ENCODE peak calls at places on chromosomes 12 and 14, in seven cellular contexts. H is esophagus squamous epithelium, U is left ventricle myocardium inferior, C is K562, R is prostate gland, J is mammary epithelial cell, S is HepG2. I is an unnamed sample. For H3K4me1, the result is how much of the 10 kb centered on the place peaks cover.

GRCh38 chr14:53218161-53218560 is 65.0 kb upstream of the DDHD1 start:
- DNase-seq in H (no peak), S (no peak), C (no peak), U (no peak), J (no peak), R (no peak), I (no peak)

GRCh38 chr14:79740043-79740442 is 471.3 kb downstream of the DIO2 start:
- DNase-seq in H (no peak), J (no peak), U (no peak), C (no peak), R (no peak), S (no peak), I (no peak)

GRCh38 chr14:24233538-24233866 is 773 bp downstream of the GMPR2 start:
- DNase-seq in J (peak), C (no peak), H (no peak), R (no peak), U (no peak), S (peak), I (no peak)

GRCh38 chr12:57941165-57941894 is at the start of gene ATP23:
- DNase-seq in H (peak), C (peak), U (peak), S (peak), J (peak), R (peak), I (peak)

GRCh38 chr14:36520601-36521525 is 831 bp upstream of the NKX2-1 start:
- DNase-seq in S (peak), H (no peak), J (peak), C (peak), U (no peak), R (no peak), I (peak)

GRCh38 chr12:115468087-115468510 is 784.1 kb upstream of the TBX3 start:
- DNase-seq in J (peak), R (no peak), S (peak), C (no peak), H (no peak), U (no peak), I (peak)

GRCh38 chr12:95721320-95721719 is 69.2 kb downstream of the NTN4 start:
- DNase-seq in U (no peak), C (no peak), J (peak), H (no peak), S (no peak), R (peak), I (no peak)

GRCh38 chr12:116159175-116159574 is 118.3 kb downstream of the MED13L start:
- DNase-seq in H (no peak), J (no peak), S (peak), C (no peak), R (no peak), U (no peak), I (peak)

GRCh38 chr14:97456958-97457357 is 659.8 kb downstream of the VRK1 start:
- DNase-seq in S (no peak), R (no peak), C (no peak), J (no peak), U (no peak), H (no peak), I (peak)

GRCh38 chr12:11508699-11509098 is 113.3 kb upstream of the PRB2 start:
- DNase-seq in J (peak), R (no peak), C (no peak), S (no peak), U (no peak), H (no peak), I (no peak)

GRCh38 chr12:80472912-80473500 is 29.0 kb downstream of the PTPRQ start:
- DNase-seq in R (no peak), C (no peak), H (no peak), U (no peak), J (peak), S (peak), I (peak)

GRCh38 chr12:28378749-28379148 is 188.5 kb downstream of the CCDC91 start:
- DNase-seq in U (no peak), H (no peak), C (no peak), S (no peak), J (peak), R (peak), I (no peak)

GRCh38 chr14:32331227-32331597 is 2.1 kb downstream of the AKAP6 start:
- DNase-seq in H (no peak), S (no peak), R (no peak), C (peak), J (no peak), U (no peak), I (no peak)

GRCh38 chr14:51398898-51399297 is 158.9 kb downstream of the TMX1 start:
- DNase-seq in U (no peak), H (no peak), R (no peak), J (peak), S (no peak), C (no peak), I (no peak)

GRCh38 chr12:111056618-111057521 is 136.5 kb upstream of the MYL2 start:
- DNase-seq in J (no peak), S (no peak), H (no peak), C (peak), R (no peak), U (no peak), I (no peak)

GRCh38 chr12:47822386-47822785 is 2.7 kb upstream of the HDAC7 start:
- DNase-seq in S (no peak), C (no peak), R (no peak), J (no peak), H (no peak), U (no peak), I (no peak)

GRCh38 chr14:21300892-21301291 is 21.0 kb downstream of the RPGRIP1 start:
- DNase-seq in H (no peak), R (no peak), C (peak), S (no peak), U (peak), J (no peak), I (peak)

GRCh38 chr12:96063046-96063445 is 27.7 kb upstream of the LTA4H start:
- DNase-seq in U (no peak), S (no peak), H (no peak), C (no peak), J (no peak), R (no peak), I (no peak)

GRCh38 chr12:685388-685787 is 22.1 kb upstream of the NINJ2 start:
- DNase-seq in J (peak), R (no peak), S (no peak), C (no peak), U (no peak), H (no peak), I (no peak)

GRCh38 chr12:75322464-75322863 is 7.7 kb downstream of the CAPS2 start:
- DNase-seq in U (no peak), C (no peak), J (no peak), R (no peak), H (no peak), S (no peak), I (no peak)

GRCh38 chr14:68986926-68987652 is 8.0 kb upstream of the ACTN1 start:
- DNase-seq in S (no peak), R (no peak), C (no peak), U (no peak), H (no peak), J (peak), I (no peak)

GRCh38 chr14:53389207-53389606 is 236.1 kb upstream of the DDHD1 start:
- DNase-seq in J (peak), H (no peak), U (no peak), S (no peak), C (no peak), R (no peak), I (no peak)

GRCh38 chr12:105257321-105257728 is 21.4 kb upstream of the APPL2 start:
- DNase-seq in C (no peak), U (no peak), H (no peak), J (peak), R (no peak), S (no peak), I (no peak)

GRCh38 chr12:131101703-131102492 is 148.2 kb downstream of the ADGRD1 start:
- DNase-seq in U (no peak), J (no peak), C (no peak), H (no peak), S (no peak), R (no peak), I (no peak)

GRCh38 chr12:505221-505620 is 45.5 kb downstream of the B4GALNT3 start:
- DNase-seq in U (no peak), H (no peak), S (no peak), R (no peak), C (no peak), J (no peak), I (no peak)

GRCh38 chr12:65300679-65301349 is 22.3 kb downstream of the MSRB3 start:
- DNase-seq in S (peak), H (no peak), J (peak), R (no peak), C (peak), U (no peak), I (peak)

GRCh38 chr14:49962616-49963015 is 69.7 kb downstream of the ARF6 start:
- DNase-seq in H (no peak), R (peak), U (no peak), C (peak), J (peak), S (no peak), I (no peak)

GRCh38 chr12:67590122-67590795 is 58.3 kb upstream of the DYRK2 start:
- DNase-seq in R (no peak), S (no peak), J (peak), H (no peak), C (no peak), U (no peak), I (no peak)

GRCh38 chr12:18165889-18166288 is 75.9 kb upstream of the RERGL start:
- DNase-seq in J (no peak), R (no peak), S (no peak), C (no peak), H (no peak), U (no peak), I (no peak)

GRCh38 chr12:27396416-27396815 is 50.1 kb upstream of the SMCO2 start:
- DNase-seq in R (no peak), H (no peak), S (no peak), J (no peak), C (no peak), U (no peak), I (no peak)

GRCh38 chr12:98416845-98417244 is 98.5 kb upstream of the TMPO start:
- DNase-seq in S (no peak), J (peak), U (no peak), R (no peak), C (no peak), H (no peak), I (no peak)

GRCh38 chr12:46362895-46363581 is 9.5 kb downstream of the SLC38A2 start:
- DNase-seq in R (no peak), S (no peak), H (no peak), C (no peak), J (no peak), U (no peak), I (no peak)

GRCh38 chr12:123237646-123238329 is 4.6 kb downstream of the MTRFR start:
- DNase-seq in U (peak), C (peak), S (peak), J (peak), R (peak), H (no peak), I (peak)
- H3K4me1 ChIP-seq in U (half or more), C (under half), S (under half), J (under half), R (under half), H (under half), I (under half)

DNA sequence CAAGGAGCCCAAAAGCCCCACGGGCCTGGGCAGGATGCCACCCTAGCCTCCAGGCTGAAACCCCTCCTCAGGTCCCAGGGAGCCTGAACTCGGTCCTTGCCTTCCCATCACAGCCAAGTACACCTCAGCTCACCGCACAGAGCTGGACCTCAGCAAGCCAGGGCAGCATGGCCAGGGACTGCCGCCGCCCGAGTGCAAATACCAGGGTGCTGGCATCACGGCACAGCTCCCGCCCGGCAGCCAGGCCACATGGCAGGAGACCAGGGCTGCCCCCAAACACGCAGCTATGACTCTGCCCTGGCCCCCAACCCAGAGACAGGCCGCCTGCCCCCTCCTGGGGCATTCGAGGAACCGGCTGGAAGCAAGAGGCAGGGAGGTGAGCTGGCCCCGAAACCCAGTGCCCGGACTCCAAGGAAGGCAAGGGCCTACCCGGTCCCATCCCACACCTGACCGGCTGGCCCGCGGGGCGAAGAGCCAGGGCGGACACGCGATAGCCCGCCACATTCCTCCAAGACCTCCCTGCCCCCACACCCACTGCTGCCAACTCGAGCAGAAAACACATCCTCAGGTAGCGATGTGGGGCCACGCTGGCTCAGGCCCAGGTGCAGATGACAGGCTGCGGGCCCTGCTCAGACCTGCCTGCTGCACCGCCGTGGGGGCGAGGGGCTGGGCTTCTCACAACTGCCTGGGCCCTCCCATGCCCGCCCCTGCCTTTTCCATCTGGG is 2.7 kb downstream of the JAG2 start:
- DNase-seq in S (no peak), U (no peak), J (peak), C (no peak), R (peak), H (no peak), I (no peak)
- H3K4me3 ChIP-seq in S (no peak), U (peak), J (peak), C (no peak), R (peak), H (peak), I (no peak)

GRCh38 chr14:57725399-57726077 is 140.4 kb downstream of the SLC35F4 start:
- DNase-seq in S (peak), H (no peak), J (peak), R (no peak), C (no peak), U (no peak), I (peak)
- TF ChIP-seq CTCF in S (no peak), H (no peak), J (no peak), R (no peak), C (no peak), U (no peak), I (no peak)

DNA sequence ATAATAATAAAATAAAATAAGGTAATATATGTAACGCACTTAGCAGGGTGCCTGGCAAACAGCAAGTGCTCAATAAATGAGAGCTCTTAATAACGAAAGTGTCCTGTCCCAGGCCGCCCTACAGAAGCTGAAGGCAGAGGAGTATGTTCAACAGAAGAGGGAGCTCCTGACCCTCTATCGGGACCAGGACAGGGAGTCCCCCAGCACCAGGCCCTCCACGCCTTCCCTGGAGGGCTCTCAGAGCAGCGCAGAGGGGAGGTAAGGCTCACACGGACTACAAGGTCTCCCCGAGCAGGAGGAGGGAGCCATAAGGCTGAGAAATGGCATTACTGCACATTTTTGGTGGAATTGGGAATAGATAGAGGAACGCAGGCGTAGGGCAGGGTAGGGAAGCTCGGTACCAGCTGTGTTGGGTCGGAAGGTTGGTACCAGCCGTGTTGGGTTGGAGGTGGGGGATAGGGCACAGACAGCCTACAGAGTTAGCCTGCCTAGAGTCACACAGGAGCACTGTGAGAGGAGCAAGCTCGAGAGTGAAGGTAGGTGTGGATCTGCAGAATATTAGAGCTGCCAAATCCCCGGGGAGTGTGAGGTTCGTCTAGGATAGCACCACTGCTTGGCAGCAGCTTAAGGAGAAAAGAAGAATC is 15.4 kb downstream of the TNFRSF1A start:
- DNase-seq in C (peak), H (no peak), S (peak), R (no peak), U (peak), J (no peak), I (peak)
- H3K4me1 ChIP-seq in C (under half), H (half or more), S (under half), R (under half), U (half or more), J (under half), I (under half)

GRCh38 chr12:120230326-120230973 is 29.5 kb upstream of the RPLP0 start:
- DNase-seq in S (peak), J (peak), U (peak), R (peak), C (peak), H (no peak), I (peak)

GRCh38 chr12:120230974-120231315 is 30.0 kb upstream of the RPLP0 start:
- DNase-seq in S (no peak), C (no peak), J (no peak), H (no peak), U (no peak), R (no peak), I (no peak)

GRCh38 chr12:120229071-120229582 is 28.2 kb upstream of the RPLP0 start:
- DNase-seq in C (peak), J (peak), R (no peak), S (peak), H (no peak), U (no peak), I (peak)

GRCh38 chr12:120229583-120230325 is 28.8 kb upstream of the RPLP0 start:
- DNase-seq in R (no peak), U (no peak), J (peak), H (no peak), C (no peak), S (no peak), I (peak)

DNA sequence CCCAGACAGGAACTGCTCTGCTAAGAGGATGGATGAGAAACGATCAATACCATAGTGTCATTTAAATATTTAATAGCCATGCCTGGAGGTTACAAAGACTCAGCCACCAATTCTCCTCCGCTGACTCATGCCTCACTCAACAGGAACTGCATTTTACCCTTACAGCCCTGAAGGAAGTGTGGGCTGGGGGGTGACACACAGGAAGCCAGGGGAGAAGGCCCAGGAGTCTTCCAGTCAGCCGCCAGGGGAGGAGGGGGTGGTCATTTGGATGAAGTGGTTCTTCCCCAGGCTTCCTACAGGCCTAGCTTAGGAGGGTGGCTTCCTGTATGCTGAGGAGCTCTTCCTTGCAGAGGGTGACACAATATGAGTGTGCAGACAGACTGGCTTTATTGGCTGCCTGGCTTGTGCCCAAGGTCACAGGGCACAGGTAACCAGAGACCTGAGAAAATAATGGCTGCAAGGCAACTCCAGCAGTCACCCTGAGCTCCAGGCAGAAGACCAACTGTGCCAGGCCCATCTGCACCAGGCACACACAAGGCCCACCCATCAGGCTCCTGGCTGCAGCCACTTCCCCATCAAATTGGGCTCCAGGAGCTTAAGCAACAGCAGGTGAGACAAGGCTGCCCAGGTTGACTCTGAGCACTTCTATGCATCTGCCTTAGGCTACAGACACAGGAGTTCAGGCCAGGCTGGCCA is 30.6 kb upstream of the RPLP0 start:
- DNase-seq in C (peak), R (no peak), S (peak), H (no peak), J (peak), U (peak), I (peak)
- H3K4me3 ChIP-seq in C (peak), R (no peak), S (no peak), H (no peak), J (no peak), U (peak), I (no peak)

GRCh38 chr12:26017484-26018211 is 59.2 kb downstream of the RASSF8 start:
- DNase-seq in S (peak), C (no peak), H (no peak), R (no peak), J (peak), U (no peak), I (peak)
- TF ChIP-seq CTCF in S (peak), C (peak), H (peak), R (no peak), J (peak), U (peak), I (peak)

GRCh38 chr14:60274448-60274847 is 25.4 kb downstream of the PPM1A start:
- DNase-seq in U (no peak), C (no peak), R (no peak), J (no peak), H (no peak), S (peak), I (no peak)

GRCh38 chr14:60278350-60278749 is 29.3 kb downstream of the PPM1A start:
- DNase-seq in U (no peak), C (no peak), H (no peak), S (no peak), J (no peak), R (no peak), I (no peak)

GRCh38 chr14:60277605-60278190 is 28.7 kb downstream of the PPM1A start:
- DNase-seq in R (no peak), S (no peak), J (no peak), C (no peak), U (no peak), H (no peak), I (no peak)

GRCh38 chr14:60275932-60276331 is 26.9 kb downstream of the PPM1A start:
- DNase-seq in C (no peak), U (no peak), R (no peak), H (no peak), S (peak), J (no peak), I (no peak)

GRCh38 chr14:60276347-60276746 is 27.3 kb downstream of the PPM1A start:
- DNase-seq in U (no peak), C (no peak), H (no peak), S (no peak), R (no peak), J (no peak), I (no peak)
- H3K4me1 ChIP-seq in U (half or more), C (under half), H (under half), S (half or more), R (under half), J (under half), I (under half)

GRCh38 chr14:73797540-73797925 is 54.1 kb upstream of the PTGR2 start:
- DNase-seq in U (no peak), H (no peak), J (no peak), C (no peak), S (no peak), R (no peak), I (no peak)
- H3K4me3 ChIP-seq in U (no peak), H (no peak), J (no peak), C (no peak), S (no peak), R (no peak), I (no peak)